ENCODE peak calls at places on chromosomes 5 and 9, in seven cellular contexts. U is CD8-positive, alpha-beta memory T cell; E is cardiac muscle cell; S is upper lobe of right lung; T is mesendoderm; C is body of pancreas; R is lower lobe of right lung. N is an unnamed sample.

GRCh38 chr5:125011982-125012381 is 265.5 kb upstream of the ZNF608 start:
- DNase-seq in U (no peak), E (no peak), S (no peak), T (no peak), C (no peak), R (no peak), N (no peak)

GRCh38 chr9:134809296-134809695 is 71.3 kb upstream of the FCN2 start:
- DNase-seq in U (no peak), E (no peak), S (no peak), T (no peak), C (no peak), R (no peak), N (no peak)

GRCh38 chr5:170228756-170229459 is 3.9 kb upstream of the C5orf58 start:
- DNase-seq in U (no peak), E (no peak), S (no peak), T (no peak), C (no peak), R (no peak), N (no peak)

GRCh38 chr5:102511666-102512065 is 12.9 kb upstream of the SLCO6A1 start:
- DNase-seq in U (no peak), E (peak; percentile 69), S (no peak), T (no peak), C (peak; percentile 54), R (no peak), N (no peak)

GRCh38 chr5:119426059-119426458 is 26.2 kb upstream of the HSD17B4 start:
- DNase-seq in U (no peak), E (no peak), S (no peak), T (no peak), C (no peak), R (no peak), N (no peak)

GRCh38 chr5:59342181-59342580 is 551.3 kb downstream of the PDE4D start:
- DNase-seq in U (no peak), E (no peak), S (no peak), T (no peak), C (no peak), R (no peak), N (no peak)

GRCh38 chr5:89556215-89557009 is 673.4 kb upstream of the MEF2C start:
- DNase-seq in U (no peak), E (peak; percentile 49), S (no peak), T (no peak), C (no peak), R (no peak), N (no peak)

GRCh38 chr9:78714591-78714990 is 417.7 kb downstream of the PSAT1 start:
- DNase-seq in U (no peak), E (no peak), S (no peak), T (no peak), C (no peak), R (no peak), N (no peak)

GRCh38 chr5:44942524-44943001 is 133.8 kb downstream of the MRPS30 start:
- DNase-seq in U (no peak), E (no peak), S (no peak), T (peak; percentile 18), C (no peak), R (no peak), N (no peak)

GRCh38 chr9:76400534-76401096 is 6.4 kb upstream of the RFK start:
- DNase-seq in U (no peak), E (no peak), S (no peak), T (peak; percentile 64), C (no peak), R (no peak), N (no peak)

GRCh38 chr5:5652181-5652580 is 229.7 kb downstream of the ICE1 start:
- DNase-seq in U (no peak), E (no peak), S (no peak), T (no peak), C (no peak), R (no peak), N (no peak)
- H3K27me3 ChIP-seq in U (no peaks in the 10 kb centered on the region), E (no peaks in the 10 kb centered on the region), S (no peaks in the 10 kb centered on the region), T (no peaks in the 10 kb centered on the region), C (no peaks in the 10 kb centered on the region), R (no peaks in the 10 kb centered on the region), N (no peaks in the 10 kb centered on the region)

DNA sequence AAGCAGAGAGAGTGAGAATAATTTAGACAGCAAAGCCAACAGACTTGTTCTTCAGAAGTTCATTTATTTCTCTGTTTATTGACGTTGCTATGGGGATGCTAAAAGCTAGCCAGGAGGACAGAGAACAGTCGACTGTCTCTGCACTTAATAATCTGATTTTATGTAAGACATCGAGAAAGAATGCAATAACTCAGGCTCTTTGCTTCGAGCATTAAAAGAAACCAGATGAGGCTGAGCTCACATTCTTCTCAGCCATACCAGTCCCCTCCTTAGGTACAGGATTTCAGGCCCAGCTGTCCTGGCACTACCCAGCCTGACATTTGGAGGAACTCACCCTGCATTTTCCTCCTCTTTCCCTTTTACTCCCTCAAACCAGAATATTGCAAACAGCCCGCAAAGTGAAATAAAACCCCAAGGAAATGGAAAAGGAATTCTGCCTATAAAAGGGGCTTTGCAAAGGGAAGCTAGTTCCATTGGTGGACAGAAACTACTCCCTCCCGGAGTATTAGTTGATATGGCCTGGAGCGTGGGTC is 44.5 kb upstream of the DPYSL3 start:
- DNase-seq in U (no peak), E (peak; percentile 89), S (no peak), T (peak; percentile 37), C (no peak), R (no peak), N (no peak)
- H3K4me1 ChIP-seq in U (no peaks in the 10 kb centered on the region), E (peaks cover 9% of the 10 kb centered on the region), S (peaks cover 15% of the 10 kb centered on the region), T (peaks cover 1% of the 10 kb centered on the region), C (no peaks in the 10 kb centered on the region), R (peaks cover 36% of the 10 kb centered on the region), N (peaks cover 6% of the 10 kb centered on the region)

GRCh38 chr5:6019612-6020011 is 358.7 kb downstream of the MED10 start:
- DNase-seq in U (no peak), E (no peak), S (no peak), T (no peak), C (no peak), R (no peak), N (no peak)
- H3K27me3 ChIP-seq in U (no peaks in the 10 kb centered on the region), E (no peaks in the 10 kb centered on the region), S (no peaks in the 10 kb centered on the region), T (no peaks in the 10 kb centered on the region), C (no peaks in the 10 kb centered on the region), R (no peaks in the 10 kb centered on the region), N (no peaks in the 10 kb centered on the region)

DNA sequence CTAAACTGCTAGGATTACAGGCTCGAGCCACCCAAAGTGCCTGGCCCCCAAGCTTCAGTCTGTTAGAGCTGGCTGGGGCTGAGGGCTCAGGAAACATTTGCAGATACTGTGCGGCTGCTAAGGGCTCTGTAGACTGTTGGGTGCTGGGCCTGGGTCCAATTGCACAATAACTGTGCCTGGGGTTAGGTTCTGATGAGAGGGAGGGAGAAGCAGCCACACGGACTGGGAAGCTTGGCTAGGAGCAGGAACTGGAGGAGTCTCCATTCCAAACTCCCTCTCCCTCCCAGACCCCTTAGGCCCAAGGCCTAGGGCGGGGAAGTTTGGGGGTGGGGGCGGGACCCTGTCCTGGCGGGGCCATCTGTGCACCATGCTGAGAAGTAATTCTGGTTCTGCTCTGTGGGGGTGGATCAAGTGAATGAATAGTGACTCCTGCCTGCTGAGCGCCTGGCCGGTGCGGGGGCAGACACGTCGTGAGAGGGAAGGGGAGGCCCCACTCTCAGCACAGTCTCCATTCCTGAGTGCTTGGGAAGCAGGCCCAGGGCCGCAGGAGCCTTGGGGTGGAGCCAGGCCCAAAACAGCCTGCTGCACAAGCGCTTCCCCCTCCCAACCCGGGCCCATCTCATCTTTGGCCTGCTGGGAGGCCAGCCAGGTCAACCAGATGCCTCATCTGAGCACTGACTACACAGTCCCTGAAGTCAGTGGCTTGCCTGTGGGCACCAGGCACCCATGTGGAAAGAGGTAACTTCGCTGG is 1.5 kb downstream of the ASS1 start:
- DNase-seq in U (no peak), E (peak; percentile 99), S (peak; percentile 82), T (peak; percentile 74), C (peak; percentile 61), R (peak; percentile 75), N (peak; percentile 81)
- H3K4me1 ChIP-seq in U (no peaks in the 10 kb centered on the region), E (peaks cover 18% of the 10 kb centered on the region), S (peaks cover 55% of the 10 kb centered on the region), T (peaks cover 14% of the 10 kb centered on the region), C (peaks cover 49% of the 10 kb centered on the region), R (peaks cover 60% of the 10 kb centered on the region), N (peaks cover 37% of the 10 kb centered on the region)

DNA sequence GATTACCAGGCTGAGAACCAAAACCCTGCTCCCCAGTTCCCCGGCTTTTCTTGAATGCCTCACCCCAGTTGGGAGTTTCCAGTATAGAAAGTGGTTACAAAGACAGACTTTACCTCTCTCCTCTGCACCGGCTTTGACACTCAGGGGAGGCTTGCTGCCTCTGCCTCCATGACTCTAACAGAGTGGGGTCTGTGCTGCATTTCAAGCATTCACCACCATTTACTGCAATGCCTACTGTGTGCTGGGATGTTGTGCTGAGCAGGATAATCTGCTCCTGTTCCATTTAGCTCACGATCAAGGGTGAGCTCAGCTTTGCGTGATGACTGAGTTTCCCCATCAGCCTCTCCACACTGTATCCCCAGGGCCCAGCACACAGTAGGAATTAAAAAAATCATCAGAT is 39.9 kb upstream of the AKNA start:
- DNase-seq in U (no peak), E (no peak), S (no peak), T (no peak), C (no peak), R (no peak), N (no peak)
- H3K27me3 ChIP-seq in U (no peaks in the 10 kb centered on the region), E (peaks cover 5% of the 10 kb centered on the region), S (no peaks in the 10 kb centered on the region), T (no peaks in the 10 kb centered on the region), C (no peaks in the 10 kb centered on the region), R (no peaks in the 10 kb centered on the region), N (no peaks in the 10 kb centered on the region)

GRCh38 chr9:115262952-115263351 is 145.0 kb upstream of the TNC start:
- DNase-seq in U (no peak), E (no peak), S (no peak), T (no peak), C (no peak), R (no peak), N (no peak)
- H3K4me1 ChIP-seq in U (no peaks in the 10 kb centered on the region), E (no peaks in the 10 kb centered on the region), S (no peaks in the 10 kb centered on the region), T (no peaks in the 10 kb centered on the region), C (no peaks in the 10 kb centered on the region), R (peaks cover 8% of the 10 kb centered on the region), N (no peaks in the 10 kb centered on the region)

DNA sequence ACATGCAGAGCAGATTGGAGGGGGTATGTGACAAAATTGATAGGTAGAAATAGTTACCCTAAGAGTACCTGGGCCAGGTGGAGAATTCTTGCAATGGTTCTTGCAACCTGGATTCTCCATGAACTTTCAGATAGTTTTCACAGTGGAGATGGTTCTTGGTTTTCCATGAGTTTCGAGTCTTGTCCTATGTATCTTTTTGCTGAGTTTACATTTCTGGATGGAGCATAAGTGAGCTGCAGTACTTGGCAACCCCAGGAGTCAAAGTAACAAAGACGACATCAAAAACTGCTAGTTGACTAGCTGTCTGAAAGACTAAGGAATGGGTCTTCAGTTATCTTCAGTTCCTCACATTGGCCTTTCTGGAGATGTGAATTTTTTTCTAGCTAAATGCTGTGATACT is 196.6 kb upstream of the RAD23B start:
- DNase-seq in U (no peak), E (no peak), S (no peak), T (no peak), C (no peak), R (no peak), N (no peak)
- H3K27me3 ChIP-seq in U (no peaks in the 10 kb centered on the region), E (no peaks in the 10 kb centered on the region), S (peaks cover 4% of the 10 kb centered on the region), T (no peaks in the 10 kb centered on the region), C (no peaks in the 10 kb centered on the region), R (no peaks in the 10 kb centered on the region), N (no peaks in the 10 kb centered on the region)

DNA sequence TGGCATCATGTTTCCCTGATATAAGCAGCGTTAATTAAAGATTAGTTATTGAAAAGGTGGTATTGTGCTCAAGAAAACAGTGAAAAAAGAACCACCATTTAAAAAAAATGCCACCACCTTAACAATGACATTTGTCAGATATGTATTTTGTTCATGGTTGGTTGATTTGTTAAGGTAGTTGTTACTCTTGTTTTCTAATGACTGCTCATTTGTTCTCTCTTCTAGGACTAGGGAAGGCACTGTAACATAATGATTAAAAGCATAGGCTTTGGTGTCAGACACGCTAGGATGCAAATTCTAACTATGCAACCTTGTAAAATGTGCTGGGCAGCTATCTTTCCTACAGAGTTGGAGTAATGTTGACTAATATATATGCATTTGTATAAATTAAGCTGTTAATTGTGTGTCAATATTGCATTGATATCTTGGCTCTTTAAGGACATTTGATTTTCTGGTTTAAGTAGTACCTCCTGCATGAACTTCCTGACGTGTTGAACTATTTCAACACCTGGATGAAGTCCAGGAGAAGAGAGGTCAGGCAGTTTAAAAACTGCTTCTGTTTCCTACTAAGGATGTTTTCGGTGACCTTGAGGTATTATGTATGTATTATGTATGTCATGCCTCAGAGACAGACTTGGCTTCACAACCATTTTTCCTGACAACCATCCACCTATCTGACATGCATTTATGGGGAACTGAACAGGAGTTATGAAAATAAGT is 77.8 kb downstream of the MUSK start:
- DNase-seq in U (no peak), E (peak; percentile 60), S (no peak), T (no peak), C (no peak), R (no peak), N (no peak)
- H3K4me1 ChIP-seq in U (no peaks in the 10 kb centered on the region), E (peaks cover 5% of the 10 kb centered on the region), S (peaks cover 3% of the 10 kb centered on the region), T (peaks cover 3% of the 10 kb centered on the region), C (no peaks in the 10 kb centered on the region), R (peaks cover 8% of the 10 kb centered on the region), N (peaks cover 8% of the 10 kb centered on the region)

N was measured in left lung.